ENCODE peak calls at places on chromosomes 12 and 14, in four cellular contexts. Y is amygdala, L is mucosa of gallbladder, E is GM12865. V is an unnamed sample.

GRCh38 chr14:24874514-24875202 is 175.3 kb downstream of the STXBP6 start:
- DNase-seq in Y (no peak), L (no peak), E (no peak), V (no peak)

GRCh38 chr12:6554990-6555691 is 701 bp downstream of the IFFO1 start:
- DNase-seq in Y (no peak), L (no peak), E (no peak), V (no peak)

GRCh38 chr12:622420-622819 is 40.8 kb downstream of the NINJ2 start:
- DNase-seq in Y (no peak), L (no peak), E (peak), V (no peak)

GRCh38 chr14:36649872-36650650 is 11.6 kb upstream of the PAX9 start:
- DNase-seq in Y (no peak), L (no peak), E (no peak), V (no peak)

GRCh38 chr12:132053338-132054330 is 90.5 kb downstream of the DDX51 start:
- DNase-seq in Y (no peak), L (no peak), E (no peak), V (no peak)

GRCh38 chr14:53531151-53531550 is 378.0 kb upstream of the DDHD1 start:
- DNase-seq in Y (no peak), L (no peak), E (no peak), V (no peak)

GRCh38 chr14:72559669-72560068 is 334.2 kb downstream of the DPF3 start:
- DNase-seq in Y (no peak), L (no peak), E (no peak), V (no peak)

GRCh38 chr12:58204086-58204485 is 262.7 kb downstream of the ATP23 start:
- DNase-seq in Y (no peak), L (no peak), E (no peak), V (no peak)

GRCh38 chr12:5506821-5507231 is 74.9 kb downstream of the NTF3 start:
- DNase-seq in Y (no peak), L (peak), E (no peak), V (no peak)

GRCh38 chr12:6698352-6699046 is 2.1 kb downstream of the PIANP start:
- DNase-seq in Y (no peak), L (no peak), E (no peak), V (no peak)

GRCh38 chr14:76950043-76951020 is 78.2 kb downstream of the IRF2BPL start:
- DNase-seq in Y (no peak), L (peak), E (no peak), V (peak)

GRCh38 chr12:51253276-51253675 is 14.7 kb downstream of the DAZAP2 start:
- DNase-seq in Y (no peak), L (no peak), E (no peak), V (no peak)

GRCh38 chr12:40049268-40049667 is 56.6 kb downstream of the SLC2A13 start:
- DNase-seq in Y (no peak), L (no peak), E (no peak), V (no peak)

GRCh38 chr12:89949457-89950195 is 241.0 kb upstream of the ATP2B1 start:
- DNase-seq in Y (no peak), L (no peak), E (peak), V (peak)

GRCh38 chr12:19021646-19022045 is 107.9 kb upstream of the PLEKHA5 start:
- DNase-seq in Y (no peak), L (no peak), E (no peak), V (no peak)

GRCh38 chr14:72646861-72647528 is 246.9 kb downstream of the DPF3 start:
- DNase-seq in Y (no peak), L (no peak), E (no peak), V (no peak)

GRCh38 chr12:96047151-96047620 is 11.8 kb upstream of the LTA4H start:
- DNase-seq in Y (no peak), L (no peak), E (no peak), V (no peak)

GRCh38 chr14:71856199-71856919 is 75.9 kb upstream of the RGS6 start:
- DNase-seq in Y (no peak), L (no peak), E (peak), V (no peak)

GRCh38 chr12:104218935-104219334 is 3.4 kb downstream of the TXNRD1 start:
- DNase-seq in Y (no peak), L (no peak), E (no peak), V (no peak)

GRCh38 chr12:100404769-100405407 is 48.0 kb downstream of the SLC17A8 start:
- DNase-seq in Y (no peak), L (no peak), E (peak), V (peak)

GRCh38 chr12:69720748-69721147 is 17.9 kb upstream of the RAB3IP start:
- DNase-seq in Y (no peak), L (no peak), E (no peak), V (no peak)

V was measured in Calu3.